ENCODE peak calls at places on chromosome 7, in eight cellular contexts. R, G, P, A, B, Z, W and H are unnamed samples.

GRCh38 chr7:66769833-66770512 is 29.4 kb downstream of the RABGEF1 start:
- DNase-seq in R (no peak), G (no peak), P (peak; percentile 25), A (no peak), B (no peak), Z (no peak), W (no peak), H (no peak)

GRCh38 chr7:22234247-22234646 is 122.7 kb downstream of the RAPGEF5 start:
- DNase-seq in R (no peak), G (no peak), P (no peak), A (no peak), B (no peak), Z (no peak), W (no peak), H (no peak)

GRCh38 chr7:37643876-37644275 is 39.7 kb upstream of the GPR141 start:
- DNase-seq in R (no peak), G (no peak), P (no peak), A (no peak), B (peak; percentile 52), Z (peak; percentile 91), W (no peak), H (no peak)

GRCh38 chr7:120272261-120272895 is 597 bp upstream of the KCND2 start:
- DNase-seq in R (peak; percentile 12), G (no peak), P (peak; percentile 23), A (no peak), B (peak; percentile 81), Z (peak; percentile 36), W (no peak), H (no peak)

GRCh38 chr7:37315752-37316711 is 132.6 kb downstream of the ELMO1 start:
- DNase-seq in R (no peak), G (no peak), P (no peak), A (no peak), B (no peak), Z (no peak), W (peak; percentile 34), H (peak; percentile 46)

GRCh38 chr7:106480616-106481031 is 180.3 kb downstream of the CCDC71L start:
- DNase-seq in R (no peak), G (no peak), P (no peak), A (no peak), B (no peak), Z (no peak), W (no peak), H (no peak)

GRCh38 chr7:76302299-76303056 is at the start of gene HSPB1:
- DNase-seq in R (peak; percentile 74), G (peak; percentile 96), P (peak; percentile 86), A (peak; percentile 95), B (peak; percentile 79), Z (no peak), W (peak; percentile 96), H (peak; percentile 97)

GRCh38 chr7:28668085-28668484 is 255.8 kb downstream of the CREB5 start:
- DNase-seq in R (no peak), G (no peak), P (no peak), A (no peak), B (no peak), Z (no peak), W (no peak), H (no peak)

GRCh38 chr7:43479543-43479942 is 103.4 kb upstream of the STK17A start:
- DNase-seq in R (no peak), G (no peak), P (no peak), A (no peak), B (no peak), Z (no peak), W (no peak), H (no peak)

GRCh38 chr7:29091121-29091601 is 55.2 kb downstream of the CPVL start:
- DNase-seq in R (no peak), G (peak; percentile 38), P (no peak), A (no peak), B (peak; percentile 15), Z (peak; percentile 28), W (peak; percentile 21), H (no peak)

GRCh38 chr7:19030280-19030679 is 87.2 kb downstream of the TWIST1 start:
- DNase-seq in R (no peak), G (no peak), P (no peak), A (no peak), B (no peak), Z (no peak), W (no peak), H (no peak)

GRCh38 chr7:42096681-42097637 is 140.1 kb downstream of the GLI3 start:
- DNase-seq in R (no peak), G (peak; percentile 61), P (no peak), A (no peak), B (no peak), Z (no peak), W (peak; percentile 41), H (no peak)

GRCh38 chr7:123528265-123528664 is 6.1 kb downstream of the IQUB start:
- DNase-seq in R (no peak), G (no peak), P (no peak), A (no peak), B (no peak), Z (no peak), W (no peak), H (no peak)

GRCh38 chr7:1817061-1817712 is 147.1 kb downstream of the ELFN1 start:
- DNase-seq in R (no peak), G (no peak), P (no peak), A (peak; percentile 55), B (no peak), Z (no peak), W (no peak), H (no peak)

GRCh38 chr7:151851160-151851751 is 25.7 kb downstream of the PRKAG2 start:
- DNase-seq in R (no peak), G (peak; percentile 40), P (no peak), A (peak; percentile 72), B (no peak), Z (no peak), W (no peak), H (peak; percentile 75)

GRCh38 chr7:28329616-28330373 is 82.5 kb upstream of the CREB5 start:
- DNase-seq in R (no peak), G (no peak), P (no peak), A (no peak), B (no peak), Z (no peak), W (no peak), H (no peak)

GRCh38 chr7:82507976-82508677 is 64.5 kb upstream of the CACNA2D1 start:
- DNase-seq in R (peak; percentile 74), G (no peak), P (no peak), A (no peak), B (no peak), Z (no peak), W (no peak), H (peak; percentile 33)

GRCh38 chr7:55044791-55045190 is 26.0 kb downstream of the EGFR start:
- DNase-seq in R (no peak), G (no peak), P (no peak), A (no peak), B (no peak), Z (no peak), W (no peak), H (no peak)
- H3K4me1 ChIP-seq in R (peaks cover 12% of the 10 kb centered on the region), G (peaks cover 17% of the 10 kb centered on the region), P (no peaks in the 10 kb centered on the region), A (peaks cover 66% of the 10 kb centered on the region), B (no peaks in the 10 kb centered on the region), Z (peaks cover 2% of the 10 kb centered on the region), W (peaks cover 62% of the 10 kb centered on the region), H (no peaks in the 10 kb centered on the region)

DNA sequence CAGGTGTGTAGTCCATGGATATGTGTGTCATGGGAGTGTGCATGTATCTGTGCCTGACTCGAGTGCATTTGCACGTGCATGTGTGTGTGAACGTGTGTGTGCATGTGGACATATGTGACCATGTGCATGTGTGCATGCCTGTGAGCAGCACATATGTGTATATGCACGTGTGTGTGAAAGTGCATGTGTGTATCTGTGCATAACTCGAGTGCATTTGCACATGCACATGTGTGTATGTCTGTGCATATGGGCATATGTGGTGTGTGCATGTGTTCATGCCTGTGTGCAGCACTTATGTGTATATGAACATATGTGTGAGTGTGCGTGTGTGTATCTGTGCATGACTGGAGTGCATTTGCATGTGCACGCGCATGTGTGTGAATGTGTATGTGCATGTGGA is 35.2 kb upstream of the GNA12 start:
- DNase-seq in R (no peak), G (no peak), P (no peak), A (no peak), B (no peak), Z (no peak), W (no peak), H (no peak)
- H3K4me1 ChIP-seq in R (no peaks in the 10 kb centered on the region), G (no peaks in the 10 kb centered on the region), P (peaks cover 34% of the 10 kb centered on the region), A (no peaks in the 10 kb centered on the region), B (peaks cover 8% of the 10 kb centered on the region), Z (peaks cover 21% of the 10 kb centered on the region), W (no peaks in the 10 kb centered on the region), H (no peaks in the 10 kb centered on the region)

GRCh38 chr7:50299163-50299562 is 5.4 kb upstream of the IKZF1 start:
- DNase-seq in R (no peak), G (no peak), P (no peak), A (no peak), B (no peak), Z (no peak), W (no peak), H (no peak)

GRCh38 chr7:50303894-50304157 is 690 bp upstream of the IKZF1 start:
- DNase-seq in R (no peak), G (no peak), P (peak; percentile 61), A (no peak), B (peak; percentile 74), Z (no peak), W (no peak), H (no peak)

GRCh38 chr7:50303082-50303893 is 1.2 kb upstream of the IKZF1 start:
- DNase-seq in R (no peak), G (no peak), P (no peak), A (no peak), B (peak; percentile 34), Z (no peak), W (no peak), H (no peak)

GRCh38 chr7:50302486-50303081 is 1.9 kb upstream of the IKZF1 start:
- DNase-seq in R (no peak), G (no peak), P (no peak), A (no peak), B (no peak), Z (no peak), W (no peak), H (no peak)

GRCh38 chr7:50300336-50300735 is 4.2 kb upstream of the IKZF1 start:
- DNase-seq in R (no peak), G (no peak), P (no peak), A (no peak), B (no peak), Z (no peak), W (no peak), H (no peak)
- H3K4me1 ChIP-seq in R (no peaks in the 10 kb centered on the region), G (peaks cover 6% of the 10 kb centered on the region), P (peaks cover 11% of the 10 kb centered on the region), A (peaks cover 10% of the 10 kb centered on the region), B (no peaks in the 10 kb centered on the region), Z (peaks cover 4% of the 10 kb centered on the region), W (peaks cover 3% of the 10 kb centered on the region), H (peaks cover 6% of the 10 kb centered on the region)

DNA sequence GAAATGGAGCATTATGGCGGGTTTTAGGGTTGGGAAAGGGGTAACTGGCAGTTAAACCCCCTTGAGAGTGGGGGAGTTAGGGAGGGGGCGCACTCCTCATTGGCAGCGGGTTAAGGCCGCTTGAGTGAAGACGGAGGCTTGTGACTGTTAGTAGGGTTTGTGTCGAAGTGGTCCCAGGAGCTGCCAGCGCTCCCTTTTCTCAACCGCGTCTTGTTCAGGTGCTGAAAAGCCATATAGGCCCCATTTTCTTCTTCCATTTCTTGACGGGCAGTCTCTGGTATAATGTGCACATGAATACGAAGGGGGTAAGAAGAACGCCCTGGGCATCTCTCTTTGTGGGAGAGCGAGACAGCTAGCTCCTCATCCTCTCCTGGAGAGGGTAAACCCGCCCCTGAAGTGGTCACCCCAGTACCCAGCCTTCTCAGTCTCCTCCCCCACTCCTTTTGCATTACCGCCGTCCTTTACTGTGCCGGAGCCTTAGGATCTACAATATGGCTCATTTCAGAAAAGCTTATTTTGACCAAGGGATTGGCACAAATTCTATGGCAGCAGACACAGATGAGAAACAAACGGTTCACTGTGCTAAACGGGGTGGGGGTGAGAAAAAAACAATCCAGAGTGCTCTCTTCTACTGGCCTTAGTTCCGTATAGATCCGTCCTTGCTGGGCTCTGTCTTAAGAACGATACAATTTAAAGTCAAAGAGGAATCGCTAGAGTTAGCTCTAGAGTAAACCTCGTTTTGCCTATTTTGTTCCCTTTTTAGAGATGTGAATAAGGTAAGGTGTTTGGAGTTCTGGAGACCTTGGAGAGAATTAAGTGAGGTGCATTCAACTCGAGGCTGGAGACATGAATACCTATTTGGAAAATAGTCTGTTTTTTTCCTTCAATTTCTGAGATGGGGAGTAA is 973 bp downstream of the KMT2E start:
- DNase-seq in R (peak; percentile 69), G (no peak), P (peak; percentile 65), A (no peak), B (peak; percentile 57), Z (no peak), W (no peak), H (peak; percentile 50)
- H3K4me1 ChIP-seq in R (peaks cover 3% of the 10 kb centered on the region), G (peaks cover 72% of the 10 kb centered on the region), P (peaks cover 45% of the 10 kb centered on the region), A (peaks cover 43% of the 10 kb centered on the region), B (peaks cover 34% of the 10 kb centered on the region), Z (no peaks in the 10 kb centered on the region), W (peaks cover 38% of the 10 kb centered on the region), H (peaks cover 6% of the 10 kb centered on the region)